ENCODE peak calls at places on chromosomes 6 and 20, in six cellular contexts. H, Y, J, W, M and U are unnamed samples.

GRCh38 chr6:25596928-25597818 is 54.8 kb upstream of the SCGN start:
- DNase-seq in H (no peak), Y (no peak), J (no peak), W (no peak), M (no peak), U (no peak)

GRCh38 chr6:11702796-11703130 is 75.8 kb downstream of the ADTRP start:
- DNase-seq in H (no peak), Y (no peak), J (no peak), W (no peak), M (no peak), U (no peak)

GRCh38 chr6:89954721-89955148 is 60.5 kb downstream of the GJA10 start:
- DNase-seq in H (no peak), Y (no peak), J (no peak), W (no peak), M (no peak), U (no peak)

GRCh38 chr20:51404297-51405060 is 138.0 kb downstream of the NFATC2 start:
- DNase-seq in H (peak; percentile 88), Y (no peak), J (peak; percentile 29), W (no peak), M (peak; percentile 88), U (no peak)

GRCh38 chr6:111926731-111927302 is 53.6 kb upstream of the FYN start:
- DNase-seq in H (no peak), Y (no peak), J (no peak), W (no peak), M (no peak), U (no peak)

GRCh38 chr20:21505161-21505809 is 8.6 kb downstream of the NKX2-2 start:
- DNase-seq in H (peak; percentile 60), Y (peak; percentile 84), J (peak; percentile 81), W (peak; percentile 78), M (peak; percentile 51), U (peak; percentile 67)

GRCh38 chr6:43287717-43288679 is 10.1 kb upstream of the SLC22A7 start:
- DNase-seq in H (no peak), Y (no peak), J (no peak), W (no peak), M (no peak), U (no peak)

GRCh38 chr6:115643762-115644161 is 416.9 kb downstream of the FRK start:
- DNase-seq in H (no peak), Y (no peak), J (no peak), W (no peak), M (no peak), U (no peak)

GRCh38 chr6:30887901-30888300 is 3.6 kb downstream of the DDR1 start:
- DNase-seq in H (no peak), Y (no peak), J (no peak), W (no peak), M (no peak), U (no peak)

GRCh38 chr6:4280721-4281120 is 145.3 kb upstream of the ECI2 start:
- DNase-seq in H (no peak), Y (peak; percentile 48), J (no peak), W (no peak), M (no peak), U (no peak)

GRCh38 chr20:7415427-7415826 is 524.8 kb downstream of the HAO1 start:
- DNase-seq in H (no peak), Y (no peak), J (no peak), W (no peak), M (no peak), U (no peak)

GRCh38 chr6:21559238-21559637 is 34.3 kb upstream of the SOX4 start:
- DNase-seq in H (no peak), Y (no peak), J (no peak), W (no peak), M (no peak), U (no peak)

GRCh38 chr6:72324591-72324990 is 297.3 kb upstream of the KCNQ5 start:
- DNase-seq in H (no peak), Y (no peak), J (no peak), W (no peak), M (no peak), U (no peak)

GRCh38 chr20:63355781-63356295 is 5.3 kb downstream of the CHRNA4 start:
- DNase-seq in H (no peak), Y (no peak), J (no peak), W (no peak), M (no peak), U (no peak)

GRCh38 chr6:18148304-18149025 is 6.4 kb downstream of the TPMT start:
- DNase-seq in H (no peak), Y (no peak), J (no peak), W (no peak), M (no peak), U (no peak)

GRCh38 chr6:138461647-138462046 is 37.6 kb downstream of the NHSL1 start:
- DNase-seq in H (no peak), Y (no peak), J (no peak), W (no peak), M (no peak), U (no peak)

GRCh38 chr20:8735674-8736073 is 333.2 kb upstream of the PLCB4 start:
- DNase-seq in H (no peak), Y (no peak), J (no peak), W (no peak), M (no peak), U (no peak)

GRCh38 chr20:3681352-3681930 is 369 bp downstream of the ADAM33 start:
- DNase-seq in H (no peak), Y (no peak), J (no peak), W (no peak), M (no peak), U (no peak)
- H3K27ac ChIP-seq in H (no peak overlapping the region), Y (no peak overlapping the region), J (no peak overlapping the region), W (no peak overlapping the region), M (no peak overlapping the region), U (no peak overlapping the region)

DNA sequence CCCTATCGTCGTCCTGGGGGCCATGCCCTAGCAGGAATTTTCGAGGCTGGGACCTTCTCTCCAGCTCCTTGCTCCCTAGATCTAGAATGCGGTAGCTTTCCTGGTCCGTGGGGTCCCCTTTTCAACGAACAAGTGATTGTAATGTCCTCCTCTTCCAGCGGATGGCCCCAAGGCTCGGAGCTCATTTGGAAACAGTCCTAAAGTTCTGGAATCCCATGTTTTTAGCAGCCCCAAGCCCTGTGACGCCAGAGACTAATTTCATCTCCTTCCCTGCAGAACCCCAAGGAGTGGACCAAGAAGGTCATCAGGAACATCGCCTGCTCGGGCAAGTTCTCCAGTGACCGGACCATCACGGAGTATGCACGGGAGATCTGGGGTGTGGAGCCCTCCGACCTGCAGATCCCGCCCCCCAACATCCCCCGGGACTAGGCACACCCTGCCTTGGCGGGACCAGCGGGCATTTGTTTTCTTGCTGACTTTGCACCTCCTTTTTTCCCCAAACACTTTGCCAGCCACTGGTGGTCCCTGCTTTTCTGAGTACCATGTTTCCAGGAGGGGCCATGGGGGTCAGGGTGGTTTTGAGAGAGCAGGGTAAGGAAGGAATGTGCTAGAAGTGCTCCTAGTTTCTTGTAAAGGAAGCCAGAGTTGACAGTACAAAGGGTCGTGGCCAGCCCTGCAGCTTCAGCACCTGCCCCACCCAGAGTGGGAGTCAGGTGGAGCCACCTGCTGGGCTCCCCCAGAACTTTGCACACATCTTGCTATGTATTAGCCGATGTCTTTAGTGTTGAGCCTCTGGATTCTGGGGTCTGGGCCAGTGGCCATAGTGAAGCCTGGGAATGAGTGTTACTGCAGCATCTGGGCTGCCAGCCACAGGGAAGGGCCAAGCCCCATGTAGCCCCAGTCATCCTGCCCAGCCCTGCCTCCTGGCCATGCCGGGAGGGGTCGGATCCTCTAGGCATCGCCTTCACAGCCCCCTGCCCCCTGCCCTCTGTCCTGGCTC is 48.5 kb downstream of the PYGB start:
- DNase-seq in H (peak; percentile 56), Y (peak; percentile 40), J (no peak), W (no peak), M (no peak), U (peak; percentile 67)
- H3K27ac ChIP-seq in H (no peak overlapping the region), Y (peak overlapping the region; percentile 81), J (no peak overlapping the region), W (no peak overlapping the region), M (no peak overlapping the region), U (peak overlapping the region; percentile 66)

GRCh38 chr20:36070451-36070850 is 84.1 kb upstream of the EPB41L1 start:
- DNase-seq in H (no peak), Y (no peak), J (peak; percentile 35), W (no peak), M (no peak), U (no peak)
- H3K27ac ChIP-seq in H (no peak overlapping the region), Y (peak overlapping the region; percentile 23), J (no peak overlapping the region), W (peak overlapping the region; percentile 50), M (no peak overlapping the region), U (no peak overlapping the region)

GRCh38 chr6:35023091-35023490 is 118.0 kb downstream of the TCP11 start:
- DNase-seq in H (no peak), Y (no peak), J (no peak), W (no peak), M (no peak), U (no peak)
- H3K27ac ChIP-seq in H (no peak overlapping the region), Y (no peak overlapping the region), J (peak overlapping the region; percentile 7), W (no peak overlapping the region), M (no peak overlapping the region), U (no peak overlapping the region)

DNA sequence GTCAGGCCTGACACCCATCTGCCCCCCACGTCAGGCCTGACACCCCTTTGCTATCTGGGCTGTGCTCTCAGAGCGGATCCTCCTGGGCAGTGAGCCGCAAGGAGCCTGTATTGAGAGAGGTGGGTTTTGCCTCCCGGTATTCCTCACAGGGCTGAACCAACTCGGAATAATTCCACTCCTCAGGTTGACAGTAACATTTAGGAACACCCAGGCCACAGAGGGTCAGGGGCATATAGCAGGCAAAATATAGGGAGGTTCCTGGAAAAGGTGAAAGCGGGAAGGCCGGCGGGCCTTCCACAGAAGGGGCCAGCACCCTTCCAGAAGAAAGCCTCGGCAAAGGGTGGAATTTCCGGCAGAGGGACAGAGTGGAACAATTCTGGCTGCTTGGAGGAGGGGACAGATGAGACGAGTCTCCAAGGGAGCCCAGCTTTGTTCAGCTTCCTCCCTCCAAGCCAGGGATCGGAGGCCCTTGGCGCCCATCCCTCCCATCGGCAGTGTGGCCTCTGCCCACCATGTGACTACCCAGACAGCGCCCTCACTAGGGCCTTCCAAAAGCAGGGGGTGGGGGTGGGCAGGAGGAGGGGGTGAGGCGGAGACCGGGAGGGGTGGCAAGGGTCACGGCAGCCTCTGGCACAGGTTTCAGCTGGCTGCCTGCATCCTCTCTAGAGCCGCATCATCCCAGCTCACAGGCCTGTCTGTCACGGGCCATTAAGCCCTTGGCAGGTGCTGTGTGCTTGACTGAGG is 6.6 kb upstream of the FGD2 start:
- DNase-seq in H (peak; percentile 47), Y (no peak), J (no peak), W (no peak), M (no peak), U (no peak)
- H3K27ac ChIP-seq in H (no peak overlapping the region), Y (peak overlapping the region; percentile 88), J (no peak overlapping the region), W (peak overlapping the region; percentile 33), M (no peak overlapping the region), U (no peak overlapping the region)

DNA sequence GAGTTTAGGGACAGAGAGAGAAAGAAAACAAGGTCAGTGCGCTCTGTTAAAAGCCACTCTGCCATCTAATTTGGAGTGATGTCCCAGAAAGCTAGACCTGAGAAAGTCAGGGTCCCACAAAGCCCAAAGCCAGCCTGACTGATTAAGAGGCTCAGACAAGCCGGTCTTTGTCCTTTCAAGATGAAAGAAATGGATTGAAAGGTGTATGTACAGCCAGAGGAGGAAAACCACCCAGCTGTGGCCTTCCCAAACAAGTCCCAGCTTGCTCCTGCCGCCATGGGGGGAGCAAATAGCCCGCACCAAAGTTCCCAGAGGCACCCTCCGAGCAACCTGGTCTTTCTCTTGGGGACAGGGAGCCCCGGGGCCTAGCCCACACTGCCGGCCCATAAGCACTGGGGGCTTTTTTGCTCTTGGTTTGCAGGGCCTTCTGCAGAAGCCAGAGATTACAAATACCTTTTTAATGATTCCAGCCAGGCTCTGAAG is 3.3 kb downstream of the BMP7 start:
- DNase-seq in H (no peak), Y (no peak), J (no peak), W (no peak), M (no peak), U (no peak)
- H3K27ac ChIP-seq in H (peak overlapping the region; percentile 56), Y (peak overlapping the region; percentile 88), J (no peak overlapping the region), W (peak overlapping the region; percentile 11), M (no peak overlapping the region), U (no peak overlapping the region)

GRCh38 chr6:157944983-157945931 is 36.4 kb upstream of the SYNJ2 start:
- DNase-seq in H (no peak), Y (no peak), J (no peak), W (no peak), M (no peak), U (no peak)
- H3K27ac ChIP-seq in H (no peak overlapping the region), Y (no peak overlapping the region), J (no peak overlapping the region), W (no peak overlapping the region), M (no peak overlapping the region), U (no peak overlapping the region)